ENCODE peak calls at places on chromosome 19, in five cellular contexts. C, T, K, Z and F are unnamed samples.

GRCh38 chr19:41887711-41888382 is 4.9 kb downstream of the ARHGEF1 start:
- DNase-seq in K (peak), C (no peak), T (peak), Z (no peak), F (peak)

GRCh38 chr19:40718774-40719391 is 2.0 kb downstream of the ITPKC start:
- DNase-seq in K (peak), T (peak), Z (peak), C (peak), F (peak)

GRCh38 chr19:51131780-51132680 is 7.3 kb downstream of the SIGLEC9 start:
- DNase-seq in T (peak), Z (no peak), C (peak), K (peak), F (peak)

GRCh38 chr19:10961073-10961762 is 388 bp downstream of the SMARCA4 start:
- DNase-seq in K (peak), Z (no peak), T (peak), C (peak), F (peak)

GRCh38 chr19:42074513-42075363 is 1.2 kb upstream of the ZNF574 start:
- DNase-seq in C (peak), K (peak), T (no peak), Z (no peak), F (peak)

GRCh38 chr19:8438236-8438635 is 6.5 kb upstream of the HNRNPM start:
- DNase-seq in K (no peak), Z (no peak), C (no peak), T (no peak), F (no peak)

GRCh38 chr19:42528354-42529247 is at the start of gene CEACAM1:
- DNase-seq in K (peak), C (no peak), T (peak), Z (peak), F (peak)

GRCh38 chr19:45791744-45792481 is 732 bp downstream of the DMWD start:
- DNase-seq in Z (no peak), K (no peak), C (no peak), T (no peak), F (peak)

GRCh38 chr19:46828484-46828883 is 22.2 kb downstream of the AP2S1 start:
- DNase-seq in C (no peak), K (no peak), T (no peak), Z (no peak), F (peak)

GRCh38 chr19:30807263-30807662 is 435.1 kb downstream of the ZNF536 start:
- DNase-seq in Z (no peak), K (no peak), T (no peak), C (no peak), F (no peak)

GRCh38 chr19:8150178-8150865 is 930 bp upstream of the FBN3 start:
- DNase-seq in Z (no peak), C (no peak), T (no peak), K (no peak), F (no peak)

GRCh38 chr19:2426661-2427322 is 594 bp downstream of the TIMM13 start:
- DNase-seq in K (peak), T (peak), Z (no peak), C (peak), F (peak)

GRCh38 chr19:8459520-8460260 is 14.9 kb downstream of the HNRNPM start:
- DNase-seq in Z (no peak), T (no peak), K (no peak), C (no peak), F (no peak)

GRCh38 chr19:39398297-39398864 is 7.2 kb downstream of the MED29 start:
- DNase-seq in Z (no peak), C (no peak), K (peak), T (peak), F (peak)

GRCh38 chr19:7731218-7731595 is 703 bp downstream of the CLEC4G start:
- DNase-seq in T (no peak), C (no peak), Z (no peak), K (no peak), F (no peak)

GRCh38 chr19:14505488-14506239 is 9.7 kb upstream of the GIPC1 start:
- DNase-seq in Z (peak), C (peak), K (peak), T (peak), F (peak)

GRCh38 chr19:39830406-39830805 is 3.6 kb downstream of the DYRK1B start:
- DNase-seq in Z (no peak), T (no peak), C (no peak), K (no peak), F (no peak)

GRCh38 chr19:39413903-39414608 is 1.6 kb downstream of the PLEKHG2 start:
- DNase-seq in K (peak), T (no peak), C (peak), Z (no peak), F (no peak)

GRCh38 chr19:47093254-47093653 is 20.3 kb downstream of the ZC3H4 start:
- DNase-seq in K (no peak), Z (no peak), C (no peak), T (no peak), F (no peak)

GRCh38 chr19:57671124-57671895 is 2.6 kb downstream of the ZSCAN4 start:
- DNase-seq in Z (no peak), C (no peak), T (no peak), K (no peak), F (no peak)

GRCh38 chr19:33302974-33303790 is 848 bp upstream of the CEBPA start:
- DNase-seq in K (no peak), C (no peak), T (peak), Z (peak), F (peak)

GRCh38 chr19:47176627-47177090 is 46.0 kb downstream of the SAE1 start:
- DNase-seq in C (no peak), K (no peak), Z (no peak), T (no peak), F (peak)

GRCh38 chr19:41767105-41767504 is 11.8 kb downstream of the CEACAM6 start:
- DNase-seq in Z (no peak), C (no peak), K (no peak), T (no peak), F (no peak)

GRCh38 chr19:35315883-35316282 is 13.1 kb upstream of the CD22 start:
- DNase-seq in T (no peak), Z (no peak), C (peak), K (no peak), F (no peak)
- TF ChIP-seq CTCF in T (no peak), Z (no peak), C (peak), K (no peak), F (no peak)

DNA sequence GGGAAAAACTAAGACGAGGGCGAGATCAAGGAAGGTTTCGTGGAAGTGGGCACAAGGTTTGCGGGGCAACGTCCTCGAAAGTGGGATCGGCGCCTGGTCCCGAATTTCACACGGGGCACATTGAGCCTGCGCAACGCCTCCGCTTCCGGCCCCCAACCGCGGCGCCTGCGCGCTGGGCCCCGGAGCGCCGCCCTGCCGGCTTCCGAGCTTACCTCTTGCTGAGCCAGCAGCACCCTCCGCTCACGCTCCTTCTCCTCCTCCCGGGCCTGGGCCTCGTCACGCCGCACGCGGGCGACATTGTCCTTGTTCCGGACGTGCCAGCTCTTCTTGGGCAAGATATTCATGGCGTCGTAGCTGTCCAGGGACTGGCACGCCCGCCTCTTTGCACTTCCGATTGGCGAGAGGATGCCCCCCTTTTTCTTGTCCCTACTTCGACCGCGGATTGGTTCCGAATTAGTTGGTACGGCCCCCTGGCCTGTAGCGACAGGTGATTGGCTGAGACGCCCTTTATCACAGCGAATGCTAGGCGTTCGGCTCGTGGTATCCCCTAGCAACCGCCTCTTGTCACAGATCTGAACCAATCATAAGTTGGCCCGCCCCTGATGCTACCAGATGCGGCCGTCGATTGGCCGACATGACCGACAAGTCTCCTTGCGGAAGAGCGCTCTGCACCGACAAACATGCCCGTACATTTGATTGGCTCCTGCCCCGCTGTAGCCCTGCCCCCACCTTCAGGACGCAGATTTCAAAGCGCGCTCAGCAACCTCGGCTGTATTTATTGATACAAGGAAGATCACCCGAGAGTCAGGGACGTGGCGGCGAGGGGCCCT is at the start of gene LENG1:
- DNase-seq in C (peak), K (peak), Z (peak), T (peak), F (peak)
- TF ChIP-seq CTCF in C (peak), K (no peak), Z (peak), T (no peak), F (no peak)

DNA sequence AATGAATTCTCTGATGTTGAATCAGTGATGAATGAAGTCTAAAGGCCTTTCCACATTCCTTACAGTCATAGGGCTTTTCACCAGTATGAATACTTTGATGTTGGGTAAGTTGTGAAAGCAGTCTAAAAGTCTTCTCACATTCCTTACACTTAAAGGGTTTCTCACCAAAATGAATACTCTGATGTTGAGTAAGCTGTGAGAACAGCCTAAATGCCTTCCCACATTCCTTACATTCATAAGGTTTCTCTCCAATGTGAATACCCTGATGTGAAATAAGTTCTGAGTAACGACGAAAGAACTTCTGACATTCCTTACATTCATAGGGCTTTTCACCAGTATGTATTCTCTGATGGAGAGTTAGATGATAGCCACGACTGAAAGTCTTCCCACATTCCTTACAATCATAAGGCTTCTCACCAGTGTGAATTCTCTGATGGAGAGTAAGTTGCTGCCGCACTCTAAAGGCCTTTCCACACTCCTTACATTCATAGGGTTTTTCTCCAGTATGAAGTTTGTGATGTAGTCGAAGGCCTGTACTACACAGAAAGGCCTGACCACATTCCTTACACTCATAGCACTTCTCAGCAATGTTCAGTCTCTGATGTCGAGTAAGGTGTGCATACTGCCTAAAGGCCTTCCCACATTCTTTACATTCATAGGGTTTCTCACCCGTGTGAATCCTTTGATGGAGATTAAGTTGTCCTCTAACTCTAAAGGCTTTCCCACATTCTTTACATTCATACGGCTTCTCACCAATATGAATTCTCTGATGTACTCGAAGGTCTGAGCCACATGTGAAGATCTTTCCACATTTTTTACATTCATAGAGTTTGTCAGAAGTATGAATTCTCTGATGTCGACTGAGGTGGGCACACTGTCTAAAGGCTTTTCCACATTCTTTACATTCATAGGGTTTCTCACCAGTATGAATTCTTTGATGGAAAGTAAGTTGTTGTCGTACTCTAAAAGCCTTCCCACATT is 19.9 kb downstream of the ZFP30 start:
- DNase-seq in Z (no peak), C (no peak), K (no peak), T (no peak), F (no peak)
- TF ChIP-seq CTCF in Z (no peak), C (no peak), K (no peak), T (no peak), F (no peak)

GRCh38 chr19:29467824-29468401 is 57.9 kb upstream of the VSTM2B start:
- DNase-seq in K (no peak), T (no peak), C (no peak), Z (no peak), F (peak)
- TF ChIP-seq CTCF in K (no peak), T (no peak), C (peak), Z (no peak), F (peak)

DNA sequence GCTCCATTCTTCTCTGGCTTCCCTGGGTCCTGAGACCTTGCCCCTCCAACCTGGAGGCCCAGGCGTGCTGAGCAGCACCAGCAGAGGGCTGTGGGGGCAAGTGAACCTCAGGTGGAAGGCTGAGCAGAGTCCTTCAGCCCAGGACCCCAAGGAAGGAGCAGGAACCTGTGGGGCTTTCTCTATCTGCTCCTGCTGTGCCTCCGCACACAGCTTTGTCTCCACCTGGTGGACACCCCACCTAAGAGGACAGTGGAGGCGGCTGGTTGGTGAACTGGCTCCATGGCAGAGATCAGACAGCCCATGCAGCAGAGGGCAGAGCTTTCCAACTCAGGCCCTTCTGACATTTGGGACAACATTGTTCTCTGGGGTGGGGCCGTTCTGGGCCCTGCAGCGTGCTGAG is 19.7 kb downstream of the ZFR2 start:
- DNase-seq in Z (no peak), T (no peak), K (no peak), C (peak), F (peak)
- TF ChIP-seq CTCF in Z (no peak), T (no peak), K (no peak), C (peak), F (peak)

GRCh38 chr19:49486232-49486631 is 1.2 kb upstream of the RPL13A start:
- DNase-seq in C (no peak), Z (no peak), T (no peak), K (no peak), F (no peak)

GRCh38 chr19:49488046-49488862 is 846 bp downstream of the RPL13A start:
- DNase-seq in Z (no peak), T (no peak), K (no peak), C (no peak), F (no peak)

GRCh38 chr19:49488863-49489537 is 1.6 kb downstream of the RPL13A start:
- DNase-seq in T (no peak), C (no peak), K (no peak), Z (no peak), F (no peak)

GRCh38 chr19:49487277-49488045 is at the start of gene RPL13A:
- DNase-seq in T (peak), K (peak), Z (peak), C (peak), F (peak)

GRCh38 chr19:49486710-49487276 is 615 bp upstream of the RPL13A start:
- DNase-seq in K (no peak), Z (no peak), T (no peak), C (no peak), F (no peak)
- TF ChIP-seq CTCF in K (no peak), Z (peak), T (peak), C (no peak), F (no peak)

DNA sequence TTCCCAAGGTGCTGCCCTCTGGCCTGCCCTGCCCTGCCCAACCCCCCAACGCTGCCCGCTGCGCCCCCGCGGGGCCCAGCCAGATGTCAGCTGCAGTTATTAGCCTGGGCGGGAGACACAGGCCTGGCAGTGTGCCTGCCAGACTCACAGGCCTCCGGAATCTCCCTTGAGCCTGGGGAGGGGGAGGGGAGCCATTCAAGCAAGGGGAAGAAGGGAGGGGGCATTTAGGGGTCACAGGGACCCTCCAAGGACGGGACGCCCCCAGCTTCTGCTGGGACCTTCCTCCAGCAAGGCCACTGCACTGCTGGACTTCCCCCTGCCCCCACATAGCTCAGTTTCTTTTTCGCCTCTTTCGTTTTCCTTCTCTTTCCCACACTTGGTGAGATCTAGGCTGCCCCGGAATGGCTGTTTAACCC is 2.6 kb upstream of the JUNB start:
- DNase-seq in C (no peak), T (peak), K (peak), Z (no peak), F (peak)
- TF ChIP-seq CTCF in C (no peak), T (no peak), K (no peak), Z (no peak), F (no peak)

GRCh38 chr19:16017138-16017490 is 59.2 kb upstream of the TPM4 start:
- DNase-seq in C (no peak), K (no peak), T (no peak), Z (no peak), F (no peak)
- TF ChIP-seq CTCF in C (no peak), K (no peak), T (no peak), Z (no peak), F (no peak)